ENCODE peak calls at places on chromosomes 11 and 22, in four cellular contexts. M is A549, S is K562, Y is HepG2. Q is an unnamed sample.

GRCh38 chr11:134742956-134743808 is 331.1 kb upstream of the B3GAT1 start:
- DNase-seq in S (no peak), Y (peak), M (no peak), Q (no peak)

GRCh38 chr11:8218409-8218808 is 45.3 kb downstream of the LMO1 start:
- DNase-seq in M (no peak), Y (no peak), S (no peak), Q (no peak)

GRCh38 chr22:35076648-35077047 is 10.7 kb downstream of the ISX start:
- DNase-seq in S (no peak), M (no peak), Y (no peak), Q (no peak)

GRCh38 chr11:1304376-1304775 is 5.1 kb downstream of the TOLLIP start:
- DNase-seq in Y (peak), S (no peak), M (peak), Q (no peak)

GRCh38 chr22:41564563-41564962 is 3.8 kb downstream of the CSDC2 start:
- DNase-seq in M (no peak), Y (no peak), S (no peak), Q (no peak)

GRCh38 chr22:35910013-35910860 is 118.4 kb downstream of the RBFOX2 start:
- DNase-seq in S (no peak), Y (no peak), M (no peak), Q (no peak)

GRCh38 chr11:75148436-75148983 is 2.4 kb upstream of the SLCO2B1 start:
- DNase-seq in Y (no peak), M (no peak), S (no peak), Q (no peak)

GRCh38 chr22:38257650-38258246 is 15.1 kb downstream of the TMEM184B start:
- DNase-seq in S (no peak), Y (no peak), M (no peak), Q (no peak)

GRCh38 chr11:106389096-106389495 is 311.6 kb downstream of the AASDHPPT start:
- DNase-seq in S (no peak), Y (no peak), M (no peak), Q (no peak)

GRCh38 chr11:102446606-102447005 is 6.0 kb downstream of the TMEM123 start:
- DNase-seq in Y (no peak), S (no peak), M (peak), Q (no peak)

GRCh38 chr11:72129381-72129780 is 6.1 kb upstream of the FOLR3 start:
- DNase-seq in M (no peak), S (no peak), Y (no peak), Q (no peak)

GRCh38 chr11:64715756-64716470 is 7.1 kb downstream of the NRXN2 start:
- DNase-seq in Y (no peak), S (no peak), M (no peak), Q (no peak)

GRCh38 chr11:63537293-63538101 is 889 bp downstream of the PLAAT4 start:
- DNase-seq in M (no peak), Y (no peak), S (no peak), Q (no peak)

GRCh38 chr11:73192272-73192671 is 25.8 kb upstream of the P2RY2 start:
- DNase-seq in M (no peak), Y (no peak), S (no peak), Q (peak)

GRCh38 chr22:46001046-46001425 is 24.1 kb upstream of the WNT7B start:
- DNase-seq in M (no peak), Y (no peak), S (no peak), Q (no peak)

GRCh38 chr11:129846508-129847335 is 31.1 kb downstream of the TMEM45B start:
- DNase-seq in Y (peak), M (no peak), S (no peak), Q (no peak)

GRCh38 chr11:124108158-124108557 is 7.1 kb upstream of the VWA5A start:
- DNase-seq in S (peak), M (no peak), Y (peak), Q (peak)

GRCh38 chr11:121664144-121664543 is 211.4 kb upstream of the SORL1-AS1 start:
- DNase-seq in M (no peak), Y (no peak), S (no peak), Q (no peak)

GRCh38 chr11:119016216-119017009 is 1.7 kb downstream of the RPS25 start:
- DNase-seq in M (no peak), S (no peak), Y (no peak), Q (no peak)

GRCh38 chr11:67351275-67352005 is 1.9 kb downstream of the POLD4 start:
- DNase-seq in S (peak), Y (no peak), M (peak), Q (peak)

GRCh38 chr11:2789331-2789730 is 89.5 kb upstream of the KCNQ1OT1 start:
- DNase-seq in Y (no peak), S (no peak), M (no peak), Q (peak)

GRCh38 chr11:14095882-14096281 is 133.4 kb downstream of the SPON1 start:
- DNase-seq in Y (no peak), M (no peak), S (no peak), Q (no peak)

GRCh38 chr11:12069053-12069676 is 41.2 kb upstream of the MICAL2 start:
- DNase-seq in M (no peak), S (peak), Y (peak), Q (no peak)
- TF ChIP-seq NR3C1 in M (no peak), S (no peak), Y (no peak), Q (no peak)

GRCh38 chr22:29916007-29916544 is 33.1 kb downstream of the MTMR3 start:
- DNase-seq in M (no peak), S (no peak), Y (no peak), Q (no peak)

GRCh38 chr22:29912141-29912540 is 29.2 kb downstream of the MTMR3 start:
- DNase-seq in M (no peak), S (no peak), Y (no peak), Q (no peak)

GRCh38 chr22:29914991-29915390 is 32.0 kb downstream of the MTMR3 start:
- DNase-seq in S (no peak), M (no peak), Y (no peak), Q (no peak)

GRCh38 chr22:29914165-29914564 is 31.2 kb downstream of the MTMR3 start:
- DNase-seq in S (no peak), Y (no peak), M (no peak), Q (no peak)

DNA sequence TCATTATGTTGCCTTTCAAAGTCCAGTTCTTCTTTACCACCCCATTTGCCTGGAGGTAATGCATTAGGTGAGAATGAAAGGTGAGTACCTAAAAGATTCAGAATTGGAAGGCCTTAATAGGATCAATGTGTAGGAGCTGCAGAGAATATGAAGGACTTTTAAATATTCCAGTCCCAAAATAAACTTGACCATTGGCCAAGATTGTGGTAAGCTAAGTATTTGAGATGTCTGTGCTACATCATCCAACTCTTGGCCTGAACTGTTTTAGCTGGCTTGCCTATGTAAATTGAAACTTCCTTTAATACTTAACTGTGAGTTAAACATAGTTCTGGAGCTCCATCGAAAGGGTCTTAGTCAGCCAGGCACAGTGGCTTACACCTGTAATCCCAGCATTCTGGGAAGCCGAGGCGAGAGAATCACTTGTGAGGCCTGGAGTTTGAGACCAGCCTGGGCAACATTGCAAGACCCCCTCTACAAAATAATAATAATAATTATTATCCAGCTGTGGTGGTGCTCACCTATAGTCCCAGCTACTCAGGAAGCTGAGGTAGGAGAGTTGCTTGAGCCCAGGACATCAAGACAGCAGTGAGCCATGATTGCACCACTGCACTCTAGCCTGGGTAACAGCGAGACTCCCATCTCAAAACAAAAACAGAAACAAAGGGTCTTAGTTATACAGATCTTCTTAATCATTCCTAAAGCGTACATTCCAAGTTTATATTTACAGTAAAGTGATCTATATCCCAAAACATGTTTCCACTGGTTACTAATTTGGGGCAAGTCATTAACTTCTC is 29.8 kb downstream of the MTMR3 start:
- DNase-seq in S (no peak), M (no peak), Y (no peak), Q (no peak)
- TF ChIP-seq MAX in S (no peak), M (no peak), Y (no peak), Q (no peak)

DNA sequence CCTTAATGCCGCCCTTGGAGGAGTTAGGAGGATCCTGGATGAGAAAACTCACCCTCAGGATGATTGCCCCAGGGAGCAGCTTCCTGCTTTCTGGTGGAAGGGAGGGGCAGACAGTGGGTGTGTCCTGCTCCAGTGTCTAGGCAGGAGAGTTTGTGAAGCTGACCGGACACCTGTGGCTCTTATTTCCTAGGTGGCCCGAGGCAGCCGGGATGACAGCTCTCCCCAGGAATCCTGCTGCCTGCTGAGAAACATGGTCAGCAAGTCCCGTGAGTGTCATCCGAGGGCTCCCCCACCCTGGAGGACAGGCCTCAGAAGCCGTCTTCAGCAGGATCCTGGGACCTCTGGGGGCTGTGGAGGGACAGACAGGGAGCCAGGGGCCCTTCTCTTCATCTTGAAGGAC is 50.4 kb downstream of the ST3GAL4 start:
- DNase-seq in Y (no peak), S (no peak), M (no peak), Q (no peak)
- TF ChIP-seq NR3C1 in Y (no peak), S (no peak), M (no peak), Q (no peak)

GRCh38 chr11:36564376-36565032 is 3.3 kb upstream of the RAG1 start:
- DNase-seq in S (peak), M (peak), Y (peak), Q (no peak)
- TF ChIP-seq MAX in S (no peak), M (no peak), Y (no peak), Q (no peak)

GRCh38 chr11:126357969-126358762 is 2.7 kb downstream of the ST3GAL4 start:
- DNase-seq in M (no peak), S (no peak), Y (peak), Q (no peak)

GRCh38 chr11:126355324-126355925 is at the start of gene ST3GAL4:
- DNase-seq in M (peak), S (peak), Y (peak), Q (peak)

GRCh38 chr11:126357055-126357962 is 1.8 kb downstream of the ST3GAL4 start:
- DNase-seq in Y (no peak), M (no peak), S (no peak), Q (no peak)

GRCh38 chr11:126354631-126355323 is 709 bp upstream of the ST3GAL4 start:
- DNase-seq in S (peak), Y (no peak), M (no peak), Q (no peak)

GRCh38 chr11:126355926-126356897 is 726 bp downstream of the ST3GAL4 start:
- DNase-seq in M (no peak), S (no peak), Y (peak), Q (peak)
- TF ChIP-seq NR3C1 in M (no peak), S (no peak), Y (no peak), Q (no peak)

GRCh38 chr22:28430656-28431055 is 249.0 kb downstream of the TTC28 start:
- DNase-seq in Y (no peak), S (no peak), M (no peak), Q (no peak)

GRCh38 chr22:28440517-28441366 is 238.9 kb downstream of the TTC28 start:
- DNase-seq in Y (no peak), M (no peak), S (no peak), Q (no peak)

GRCh38 chr22:28438183-28438778 is 241.4 kb downstream of the TTC28 start:
- DNase-seq in S (no peak), Y (no peak), M (no peak), Q (no peak)

GRCh38 chr22:28435271-28435825 is 244.3 kb downstream of the TTC28 start:
- DNase-seq in Y (no peak), M (no peak), S (no peak), Q (no peak)

DNA sequence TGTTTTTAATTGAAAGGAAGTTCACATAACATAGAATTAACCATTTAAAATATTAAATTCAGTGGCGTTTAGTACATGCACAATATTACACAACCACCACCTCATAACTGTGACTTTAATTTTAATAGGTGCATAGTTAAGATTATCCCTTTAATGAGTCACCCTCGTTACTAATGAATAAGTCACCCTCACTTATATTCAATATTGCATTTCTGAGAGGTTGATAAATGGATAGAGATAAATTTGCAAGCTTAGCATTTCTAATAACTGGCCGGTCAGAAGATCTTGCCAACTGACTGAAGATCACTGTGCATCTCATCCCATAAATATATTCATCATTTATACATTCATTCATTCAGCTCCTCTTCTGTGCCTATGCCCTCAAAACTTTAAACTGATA is 243.7 kb downstream of the TTC28 start:
- DNase-seq in M (no peak), Y (no peak), S (no peak), Q (no peak)
- TF ChIP-seq MAX in M (no peak), Y (no peak), S (no peak), Q (no peak)

GRCh38 chr22:43066844-43067385 is 22.3 kb downstream of the TTLL1 start:
- DNase-seq in M (no peak), Y (no peak), S (no peak), Q (no peak)
- TF ChIP-seq NR3C1 in M (no peak), Y (no peak), S (no peak), Q (no peak)

GRCh38 chr11:48019230-48019584 is 38.8 kb downstream of the PTPRJ start:
- DNase-seq in M (no peak), S (no peak), Y (no peak), Q (no peak)

GRCh38 chr11:48020092-48020755 is 39.9 kb downstream of the PTPRJ start:
- DNase-seq in M (no peak), Y (no peak), S (no peak), Q (no peak)

GRCh38 chr11:48017105-48017874 is 36.9 kb downstream of the PTPRJ start:
- DNase-seq in Y (no peak), M (no peak), S (no peak), Q (no peak)

GRCh38 chr11:48019597-48019996 is 39.2 kb downstream of the PTPRJ start:
- DNase-seq in Y (no peak), M (no peak), S (no peak), Q (no peak)

DNA sequence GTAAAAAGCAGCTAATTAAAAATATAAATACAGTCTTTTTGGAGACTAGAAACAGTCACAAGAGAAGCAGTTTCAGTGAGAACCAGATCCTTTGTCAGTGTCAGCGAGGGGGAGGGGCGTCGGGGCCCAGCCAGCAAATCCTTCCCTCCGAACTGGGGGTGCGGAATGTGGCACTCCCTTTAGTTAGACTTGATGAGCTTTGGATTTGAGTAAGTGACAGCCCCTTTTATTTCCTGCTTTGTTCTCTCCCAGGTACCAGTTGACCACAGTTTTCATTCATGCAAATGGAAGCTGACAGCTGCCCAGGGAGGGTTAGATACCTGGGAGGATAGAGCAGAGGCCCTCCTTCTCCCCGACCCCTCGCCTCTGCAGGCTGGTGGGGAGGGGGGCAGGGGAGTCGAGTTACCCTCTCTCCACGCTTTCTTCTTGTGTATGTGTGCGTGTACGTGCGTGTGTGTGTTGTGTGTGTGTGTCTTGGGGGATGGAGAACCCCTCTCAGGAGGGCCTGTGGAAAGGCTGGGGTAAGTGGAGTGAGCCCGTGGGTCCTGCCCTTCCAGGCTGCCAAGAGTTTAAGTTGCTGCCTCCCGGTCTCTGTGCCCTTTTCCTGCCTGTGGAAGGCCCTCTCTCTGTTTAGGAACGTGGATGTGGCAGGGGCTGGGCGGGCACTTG is 38.3 kb downstream of the PTPRJ start:
- DNase-seq in Y (no peak), S (no peak), M (no peak), Q (peak)
- TF ChIP-seq MAX in Y (no peak), S (no peak), M (no peak), Q (no peak)